ENCODE peak calls at places on chromosomes 5 and 9, in eight cellular contexts. U is dorsolateral prefrontal cortex, P is HL-60, N is left ventricle myocardium inferior, M is fibroblast of lung, R is WERI-Rb-1, B is fibroblast of pulmonary artery, F is IMR-90. O is an unnamed sample.

GRCh38 chr9:133333011-133333410 is 3.0 kb downstream of the SURF6 start:
- DNase-seq in F (no peak), P (no peak), U (no peak), R (no peak), B (no peak), N (no peak), M (no peak), O (no peak)

GRCh38 chr9:98831636-98832035 is 24.2 kb downstream of the GALNT12 start:
- DNase-seq in P (no peak), M (no peak), R (no peak), N (no peak), B (no peak), U (no peak), F (no peak), O (no peak)

GRCh38 chr9:114421147-114421546 is 33.4 kb upstream of the AKNA start:
- DNase-seq in P (no peak), M (no peak), F (no peak), U (no peak), R (no peak), B (no peak), N (no peak), O (no peak)

GRCh38 chr5:53151713-53152458 is 42.3 kb upstream of the MOCS2 start:
- DNase-seq in R (no peak), B (peak), M (peak), N (no peak), F (peak), U (no peak), P (no peak), O (peak)

GRCh38 chr5:127878174-127878750 is 175.1 kb downstream of the CCDC192 start:
- DNase-seq in M (peak), F (peak), R (peak), P (peak), N (peak), B (peak), U (no peak), O (peak)

GRCh38 chr5:14105717-14106435 is 37.3 kb upstream of the TRIO start:
- DNase-seq in N (no peak), R (no peak), P (no peak), U (no peak), F (peak), M (peak), B (peak), O (peak)

GRCh38 chr9:5838884-5839571 is 6.1 kb upstream of the ERMP1 start:
- DNase-seq in R (no peak), F (peak), P (no peak), B (peak), M (peak), N (no peak), U (no peak), O (no peak)

GRCh38 chr5:1754531-1755220 is 45.0 kb downstream of the MRPL36 start:
- DNase-seq in R (no peak), P (no peak), N (no peak), U (no peak), M (no peak), F (no peak), B (no peak), O (no peak)

GRCh38 chr5:160357861-160358411 is 12.5 kb downstream of the C1QTNF2 start:
- DNase-seq in U (no peak), M (no peak), R (no peak), B (no peak), F (no peak), N (peak), P (no peak), O (no peak)

GRCh38 chr9:33164138-33164809 is 2.9 kb downstream of the B4GALT1 start:
- DNase-seq in R (peak), N (no peak), B (no peak), F (no peak), M (no peak), U (no peak), P (no peak), O (no peak)

GRCh38 chr9:123745933-123746332 is 184.0 kb downstream of the DENND1A start:
- DNase-seq in R (no peak), F (no peak), N (no peak), B (no peak), U (no peak), P (no peak), M (no peak), O (no peak)

GRCh38 chr9:21781656-21782055 is 20.8 kb upstream of the MTAP start:
- DNase-seq in P (no peak), R (no peak), N (no peak), U (no peak), F (no peak), M (peak), B (no peak), O (no peak)

GRCh38 chr9:79796411-79796810 is 224.6 kb downstream of the TLE4 start:
- DNase-seq in B (no peak), U (no peak), F (no peak), M (no peak), R (no peak), N (no peak), P (no peak), O (no peak)

GRCh38 chr5:51060953-51061352 is 322.3 kb upstream of the ISL1 start:
- DNase-seq in F (no peak), R (no peak), M (no peak), N (no peak), P (no peak), U (no peak), B (no peak), O (no peak)

GRCh38 chr5:88686743-88687142 is 196.2 kb downstream of the MEF2C start:
- DNase-seq in R (no peak), U (no peak), F (no peak), P (no peak), N (no peak), M (no peak), B (no peak), O (no peak)

GRCh38 chr9:84397822-84398221 is 57.3 kb upstream of the SLC28A3 start:
- DNase-seq in F (peak), N (no peak), P (no peak), R (no peak), U (no peak), M (peak), B (peak), O (peak)

GRCh38 chr5:125696762-125697161 is 726.4 kb upstream of the GRAMD2B start:
- DNase-seq in P (no peak), M (peak), N (no peak), U (no peak), B (peak), F (peak), R (no peak), O (peak)

GRCh38 chr5:44332360-44332971 is 56.8 kb downstream of the FGF10 start:
- DNase-seq in R (no peak), U (no peak), N (no peak), B (peak), P (no peak), F (peak), M (peak), O (no peak)

GRCh38 chr5:170265527-170265926 is 32.0 kb downstream of the LCP2 start:
- DNase-seq in B (peak), N (peak), F (no peak), M (peak), U (peak), R (no peak), P (no peak), O (no peak)

GRCh38 chr5:102583663-102584062 is 84.9 kb upstream of the SLCO6A1 start:
- DNase-seq in R (peak), M (no peak), U (no peak), B (peak), P (no peak), N (no peak), F (peak), O (no peak)

GRCh38 chr9:116055536-116055935 is 98.1 kb upstream of the PAPPA start:
- DNase-seq in R (no peak), U (no peak), F (peak), P (no peak), N (no peak), B (no peak), M (peak), O (no peak)

GRCh38 chr9:21465859-21466518 is 16.1 kb downstream of the IFNE start:
- DNase-seq in M (peak), N (no peak), F (peak), U (no peak), R (no peak), P (peak), B (peak), O (peak)

GRCh38 chr9:109568568-109569210 is 70.6 kb upstream of the PTPN3 start:
- DNase-seq in U (no peak), P (no peak), N (peak), F (no peak), R (no peak), B (no peak), M (no peak), O (no peak)

GRCh38 chr5:88956416-88956815 is 73.4 kb upstream of the MEF2C start:
- DNase-seq in U (no peak), P (no peak), B (no peak), R (no peak), M (peak), N (no peak), F (no peak), O (no peak)

GRCh38 chr5:111439473-111440075 is 72.8 kb downstream of the STARD4 start:
- DNase-seq in F (peak), U (no peak), R (no peak), P (no peak), B (peak), N (no peak), M (peak), O (no peak)

GRCh38 chr9:74952281-74953151 is at the start of gene C9orf40:
- DNase-seq in B (peak), R (peak), F (peak), M (peak), P (peak), N (peak), U (peak), O (peak)

GRCh38 chr5:1638658-1639400 is 115.1 kb upstream of the LPCAT1 start:
- DNase-seq in U (no peak), P (no peak), R (no peak), F (no peak), B (no peak), N (no peak), M (no peak), O (no peak)

GRCh38 chr9:74742792-74743389 is 144.8 kb downstream of the TRPM6 start:
- DNase-seq in R (peak), F (peak), M (peak), P (peak), N (no peak), B (peak), U (no peak), O (peak)

GRCh38 chr5:56525117-56525516 is 290.2 kb upstream of the MAP3K1 start:
- DNase-seq in U (no peak), B (peak), P (no peak), N (no peak), F (peak), M (peak), R (no peak), O (no peak)

GRCh38 chr5:140556438-140556837 is 835 bp downstream of the SRA1 start:
- DNase-seq in U (no peak), B (peak), P (peak), F (peak), M (peak), N (no peak), R (no peak), O (no peak)

GRCh38 chr5:30050056-30050815 is 1143.2 kb upstream of the CDH6 start:
- DNase-seq in U (no peak), M (peak), N (no peak), R (no peak), F (no peak), B (peak), P (no peak), O (no peak)

GRCh38 chr5:135310328-135310989 is 88.6 kb downstream of the MACROH2A1 start:
- DNase-seq in B (peak), P (no peak), M (peak), U (no peak), N (no peak), F (peak), R (no peak), O (peak)

GRCh38 chr5:59259238-59259637 is 634.3 kb downstream of the PDE4D start:
- DNase-seq in B (no peak), M (no peak), P (no peak), N (no peak), U (no peak), R (no peak), F (no peak), O (no peak)

GRCh38 chr5:23033864-23034263 is 180.7 kb upstream of the CDH12 start:
- DNase-seq in B (no peak), M (no peak), F (no peak), R (no peak), P (no peak), U (no peak), N (no peak), O (no peak)

GRCh38 chr5:127235136-127235535 is 55.5 kb upstream of the MEGF10 start:
- DNase-seq in P (no peak), M (peak), N (no peak), F (no peak), R (no peak), U (no peak), B (no peak), O (no peak)

GRCh38 chr5:159091051-159091450 is 8.7 kb downstream of the EBF1 start:
- DNase-seq in F (no peak), M (no peak), B (no peak), P (no peak), U (no peak), N (no peak), R (no peak), O (no peak)

GRCh38 chr9:87336914-87337333 is 160.7 kb upstream of the DAPK1 start:
- DNase-seq in F (peak), U (no peak), B (peak), P (peak), M (peak), R (peak), N (no peak), O (no peak)

GRCh38 chr9:87336407-87336806 is 161.3 kb upstream of the DAPK1 start:
- DNase-seq in M (no peak), P (no peak), B (peak), R (no peak), F (no peak), U (no peak), N (no peak), O (no peak)

GRCh38 chr9:87338075-87338989 is 159.3 kb upstream of the DAPK1 start:
- DNase-seq in P (no peak), B (no peak), F (no peak), R (no peak), U (no peak), M (no peak), N (no peak), O (no peak)

GRCh38 chr9:87340391-87340790 is 157.3 kb upstream of the DAPK1 start:
- DNase-seq in U (no peak), P (no peak), R (no peak), F (no peak), M (no peak), N (no peak), B (no peak), O (no peak)

DNA sequence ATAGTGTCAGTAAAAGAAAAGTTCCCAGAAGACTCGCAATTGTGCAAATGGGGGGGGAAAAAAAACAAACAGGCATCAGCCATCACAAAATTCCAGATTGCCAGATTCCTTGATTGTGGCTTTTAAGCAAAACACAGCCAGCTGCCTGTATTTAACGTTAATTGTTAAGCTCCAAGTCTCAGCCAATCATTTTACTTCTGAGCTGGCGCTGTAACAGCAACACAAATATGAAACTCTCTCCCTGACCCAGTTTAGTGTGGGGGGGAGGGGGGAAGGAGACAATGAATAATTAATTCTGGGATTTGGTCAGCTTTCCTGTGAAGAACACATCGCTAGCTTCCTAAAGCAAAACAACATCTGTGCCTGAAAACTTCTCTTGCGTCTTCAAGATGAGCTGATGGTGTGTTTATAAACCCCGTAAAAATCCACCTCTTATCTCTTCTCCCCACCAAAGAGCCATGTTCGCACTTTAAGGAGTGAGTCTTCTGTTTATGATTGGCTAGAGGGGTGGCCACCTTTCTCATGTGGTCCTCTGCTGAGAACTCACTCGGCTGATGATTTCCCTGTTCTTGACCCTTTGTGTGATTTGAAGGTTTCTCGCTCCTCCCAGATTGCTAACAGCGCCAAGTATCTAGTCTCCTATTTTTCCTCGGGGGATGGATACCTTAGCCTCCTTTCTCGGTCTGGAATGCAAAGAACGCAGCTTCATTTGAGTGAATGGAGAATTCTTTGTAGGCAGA is 160.2 kb upstream of the DAPK1 start:
- DNase-seq in R (no peak), F (no peak), N (no peak), M (peak), B (peak), P (no peak), U (no peak), O (no peak)
- H3K4me3 ChIP-seq in R (peak), F (peak), N (peak), M (no peak), B (peak), P (no peak), U (peak), O (peak)

GRCh38 chr5:148125641-148126040 is 42.7 kb upstream of the SPINK14 start:
- DNase-seq in P (no peak), U (no peak), N (no peak), R (no peak), B (peak), F (peak), M (peak), O (no peak)
- TF ChIP-seq CTCF in P (no peak), U (no peak), N (peak), R (peak), B (peak), F (no peak), M (no peak), O (no peak)

GRCh38 chr5:176353533-176353932 is 8.0 kb downstream of the KIAA1191 start:
- DNase-seq in P (no peak), N (no peak), R (no peak), M (no peak), U (no peak), F (no peak), B (no peak), O (no peak)
- H3K4me3 ChIP-seq in P (no peak), N (no peak), R (no peak), M (no peak), U (no peak), F (no peak), B (no peak), O (no peak)

GRCh38 chr9:127093319-127094020 is 29.0 kb downstream of the ANGPTL2 start:
- DNase-seq in R (no peak), P (no peak), U (no peak), B (no peak), F (no peak), M (no peak), N (no peak), O (no peak)
- TF ChIP-seq CTCF in R (peak), P (no peak), U (no peak), B (no peak), F (no peak), M (no peak), N (no peak), O (no peak)

GRCh38 chr5:67515762-67516161 is 319.2 kb upstream of the CD180 start:
- DNase-seq in R (no peak), N (no peak), F (no peak), P (no peak), M (no peak), U (no peak), B (no peak), O (no peak)
- H3K4me3 ChIP-seq in R (no peak), N (no peak), F (no peak), P (no peak), M (no peak), U (no peak), B (no peak), O (no peak)

GRCh38 chr5:179180061-179180460 is 119.9 kb downstream of the ZNF354C start:
- DNase-seq in R (no peak), P (no peak), M (no peak), F (no peak), B (no peak), U (no peak), N (no peak), O (no peak)

GRCh38 chr5:179180921-179181645 is 120.9 kb downstream of the ZNF354C start:
- DNase-seq in F (no peak), B (no peak), M (no peak), R (no peak), N (no peak), U (no peak), P (no peak), O (no peak)

GRCh38 chr5:179178016-179178575 is 117.9 kb downstream of the ZNF354C start:
- DNase-seq in R (no peak), M (no peak), N (no peak), U (no peak), F (no peak), B (no peak), P (no peak), O (no peak)

GRCh38 chr5:179176166-179176565 is 116.0 kb downstream of the ZNF354C start:
- DNase-seq in R (no peak), U (no peak), F (no peak), N (no peak), P (no peak), M (no peak), B (no peak), O (no peak)

GRCh38 chr5:179176571-179177230 is 116.5 kb downstream of the ZNF354C start:
- DNase-seq in P (no peak), R (no peak), B (no peak), M (peak), N (no peak), U (no peak), F (no peak), O (no peak)
- TF ChIP-seq CTCF in P (no peak), R (no peak), B (no peak), M (no peak), N (no peak), U (no peak), F (no peak), O (no peak)

GRCh38 chr5:119435436-119436132 is 16.7 kb upstream of the HSD17B4 start:
- DNase-seq in N (peak), P (peak), R (peak), F (peak), U (no peak), M (peak), B (peak), O (no peak)

DNA sequence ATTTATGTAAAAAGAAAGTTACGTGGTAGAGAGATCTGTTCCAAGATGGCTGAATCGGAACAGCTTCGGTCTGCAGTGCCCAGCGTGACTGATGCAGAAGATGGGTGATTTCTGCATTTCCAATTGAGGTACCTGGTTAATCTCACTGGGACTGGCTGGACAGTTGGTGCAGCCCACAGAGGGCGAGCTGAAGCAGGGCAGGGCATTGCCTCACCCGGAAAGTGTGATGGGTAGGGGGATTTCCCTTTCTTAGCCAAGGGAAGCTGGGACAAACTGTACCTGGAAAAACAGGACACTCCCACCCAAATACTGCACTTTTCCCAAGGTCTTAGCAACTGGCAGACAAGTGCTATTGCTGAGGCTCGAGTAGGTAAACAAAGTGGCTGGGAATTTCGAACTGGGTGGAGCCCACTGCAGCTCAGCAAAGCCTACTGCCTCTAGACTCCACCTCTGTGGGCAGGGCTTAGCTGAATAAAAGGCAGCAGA is 13.1 kb upstream of the HSD17B4 start:
- DNase-seq in M (no peak), F (no peak), B (no peak), U (no peak), R (no peak), N (no peak), P (no peak), O (no peak)
- H3K4me3 ChIP-seq in M (no peak), F (no peak), B (no peak), U (no peak), R (no peak), N (no peak), P (no peak), O (no peak)

GRCh38 chr5:123371575-123372179 is 51.5 kb downstream of the CEP120 start:
- DNase-seq in M (no peak), F (peak), R (peak), P (peak), N (peak), B (peak), U (peak), O (no peak)
- TF ChIP-seq CTCF in M (peak), F (peak), R (peak), P (no peak), N (peak), B (peak), U (peak), O (peak)

GRCh38 chr9:13960011-13960765 is 353.8 kb downstream of the NFIB start:
- DNase-seq in U (no peak), F (no peak), M (no peak), N (no peak), R (no peak), P (no peak), B (peak), O (no peak)

GRCh38 chr9:13957089-13957488 is 356.9 kb downstream of the NFIB start:
- DNase-seq in N (no peak), F (no peak), U (no peak), R (no peak), M (no peak), P (no peak), B (no peak), O (no peak)

GRCh38 chr9:13963005-13963653 is 350.8 kb downstream of the NFIB start:
- DNase-seq in U (no peak), N (no peak), P (no peak), R (no peak), M (no peak), F (no peak), B (no peak), O (no peak)

GRCh38 chr9:13958672-13959071 is 355.3 kb downstream of the NFIB start:
- DNase-seq in F (no peak), M (no peak), R (no peak), N (no peak), P (no peak), U (no peak), B (no peak), O (no peak)

GRCh38 chr9:13962006-13962405 is 351.9 kb downstream of the NFIB start:
- DNase-seq in N (no peak), P (no peak), F (no peak), U (no peak), M (no peak), B (peak), R (no peak), O (no peak)
- H3K4me3 ChIP-seq in N (no peak), P (no peak), F (no peak), U (no peak), M (no peak), B (no peak), R (no peak), O (no peak)